ENCODE peak calls at places on chromosomes 12 and 14, in eight cellular contexts. X is uterus, H is hepatocyte, T is mesendoderm, V is PC-3, B is dorsolateral prefrontal cortex, L is right lobe of liver, K is SJSA1. D is an unnamed sample.

GRCh38 chr12:53048780-53049401 is 974 bp upstream of the TNS2 start:
- DNase-seq in X (peak; percentile 85), H (peak; percentile 75), T (peak; percentile 96), V (no peak), B (no peak), L (peak; percentile 77), K (peak; percentile 52), D (no peak)

GRCh38 chr14:99790201-99790977 is 2.8 kb upstream of the EML1 start:
- DNase-seq in X (no peak), H (no peak), T (no peak), V (no peak), B (no peak), L (no peak), K (no peak), D (no peak)

GRCh38 chr12:130761537-130762318 is 45.6 kb upstream of the RIMBP2 start:
- DNase-seq in X (peak; percentile 32), H (peak; percentile 57), T (peak; percentile 61), V (peak; percentile 92), B (peak; percentile 22), L (no peak), K (peak; percentile 5), D (no peak)

GRCh38 chr12:59737725-59738463 is 142.1 kb downstream of the SLC16A7 start:
- DNase-seq in X (no peak), H (no peak), T (peak; percentile 28), V (no peak), B (no peak), L (no peak), K (no peak), D (no peak)

GRCh38 chr14:106694638-106695393 is 1168.4 kb downstream of the TMEM121 start:
- DNase-seq in X (no peak), H (no peak), T (no peak), V (no peak), B (no peak), L (no peak), K (no peak), D (no peak)

GRCh38 chr12:113241191-113242017 is 20.1 kb downstream of the TPCN1 start:
- DNase-seq in X (no peak), H (peak; percentile 78), T (no peak), V (peak; percentile 97), B (no peak), L (no peak), K (peak; percentile 89), D (no peak)

GRCh38 chr12:114936148-114937099 is 252.4 kb upstream of the TBX3 start:
- DNase-seq in X (no peak), H (no peak), T (peak; percentile 58), V (peak; percentile 46), B (no peak), L (no peak), K (peak; percentile 33), D (no peak)

GRCh38 chr14:103630364-103631108 is 1.5 kb downstream of the KLC1 start:
- DNase-seq in X (no peak), H (no peak), T (no peak), V (peak; percentile 47), B (no peak), L (no peak), K (no peak), D (no peak)

GRCh38 chr14:68519788-68520187 is 273.1 kb downstream of the ZFP36L1 start:
- DNase-seq in X (no peak), H (no peak), T (no peak), V (no peak), B (no peak), L (no peak), K (no peak), D (no peak)

GRCh38 chr14:64715628-64716412 is 11.6 kb downstream of the PLEKHG3 start:
- DNase-seq in X (peak; percentile 23), H (no peak), T (peak; percentile 80), V (no peak), B (no peak), L (no peak), K (peak; percentile 57), D (peak; percentile 36)

GRCh38 chr12:128078311-128078851 is 188.6 kb upstream of the TMEM132C start:
- DNase-seq in X (no peak), H (no peak), T (no peak), V (no peak), B (no peak), L (no peak), K (no peak), D (no peak)

GRCh38 chr14:93105362-93105761 is 10.4 kb downstream of the ITPK1 start:
- DNase-seq in X (no peak), H (no peak), T (no peak), V (peak; percentile 50), B (no peak), L (peak; percentile 84), K (peak; percentile 38), D (peak; percentile 87)

GRCh38 chr12:124630791-124631313 is 63.4 kb upstream of the NCOR2 start:
- DNase-seq in X (no peak), H (no peak), T (peak; percentile 51), V (no peak), B (no peak), L (no peak), K (no peak), D (no peak)

GRCh38 chr12:120468846-120469449 is 600 bp downstream of the SRSF9 start:
- DNase-seq in X (peak; percentile 20), H (peak; percentile 46), T (no peak), V (no peak), B (peak; percentile 25), L (no peak), K (peak; percentile 39), D (peak; percentile 38)

GRCh38 chr14:87450193-87450592 is 542.8 kb downstream of the GALC start:
- DNase-seq in X (no peak), H (no peak), T (no peak), V (no peak), B (no peak), L (no peak), K (no peak), D (no peak)

GRCh38 chr12:25458047-25458552 is 95.0 kb downstream of the LMNTD1 start:
- DNase-seq in X (no peak), H (no peak), T (no peak), V (peak; percentile 93), B (no peak), L (no peak), K (peak; percentile 80), D (no peak)

GRCh38 chr14:85221832-85222231 is 308.1 kb upstream of the FLRT2 start:
- DNase-seq in X (no peak), H (no peak), T (no peak), V (no peak), B (no peak), L (no peak), K (no peak), D (no peak)

DNA sequence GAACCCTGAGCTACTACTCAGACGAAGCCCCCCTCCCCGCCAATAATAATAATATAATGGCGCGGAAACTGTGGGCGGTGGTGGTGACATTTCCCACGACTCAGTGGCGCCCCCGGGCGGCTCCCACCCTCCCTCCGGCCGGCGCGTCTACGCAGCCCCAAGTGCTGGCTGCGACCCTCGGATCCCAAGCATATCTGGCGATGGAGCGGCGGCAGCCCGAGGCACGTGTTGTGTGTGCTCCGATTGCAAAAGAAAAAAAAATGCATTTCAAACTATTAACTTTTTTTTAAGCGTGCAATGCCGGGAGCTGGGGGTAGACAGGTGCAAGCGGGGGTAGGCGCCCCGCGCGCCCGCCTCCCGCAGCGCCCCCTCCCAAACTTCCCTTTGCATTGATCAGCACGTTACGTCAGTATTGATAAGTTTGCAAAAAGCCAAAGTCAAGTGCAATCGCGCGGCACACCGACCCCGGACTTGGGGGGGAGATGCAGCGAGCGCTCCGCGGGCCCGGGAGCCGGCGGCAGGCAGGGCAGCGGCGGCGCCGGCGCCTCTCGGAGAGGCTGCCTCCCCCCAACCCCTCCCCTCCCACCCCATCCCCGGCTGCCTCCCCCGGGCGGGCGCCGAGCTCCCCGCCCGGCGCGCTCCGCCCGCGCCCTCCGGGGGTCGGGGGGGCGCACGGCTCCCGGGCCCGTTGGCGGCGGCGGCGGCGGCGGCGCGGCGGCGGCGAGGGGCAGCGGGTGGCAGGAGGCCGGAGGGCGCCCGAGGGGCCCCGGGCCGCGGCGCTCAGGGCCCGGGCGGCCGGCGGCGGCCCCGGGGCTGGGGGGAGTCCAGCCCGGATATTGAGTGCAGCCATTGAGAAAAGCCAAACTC is 113.1 kb upstream of the MYL2 start:
- DNase-seq in X (no peak), H (peak; percentile 17), T (peak; percentile 59), V (no peak), B (no peak), L (no peak), K (no peak), D (no peak)
- H3K27me3 ChIP-seq in X (peaks cover 36% of the 10 kb centered on the region), H (peaks cover 91% of the 10 kb centered on the region), T (no peaks in the 10 kb centered on the region), V (peaks cover 85% of the 10 kb centered on the region), B (peaks cover 52% of the 10 kb centered on the region), L (no peaks in the 10 kb centered on the region), K (peaks cover 76% of the 10 kb centered on the region), D (peaks cover 67% of the 10 kb centered on the region)

GRCh38 chr12:50101663-50102062 is 2.1 kb upstream of the GPD1 start:
- DNase-seq in X (no peak), H (peak; percentile 62), T (peak; percentile 93), V (peak; percentile 50), B (no peak), L (no peak), K (no peak), D (no peak)
- H3K27ac ChIP-seq in X (no peak overlapping the region), H (peak overlapping the region; percentile 11), T (no peak overlapping the region), V (no peak overlapping the region), B (peak overlapping the region; percentile 97), L (no peak overlapping the region), K (no peak overlapping the region), D (no peak overlapping the region)

DNA sequence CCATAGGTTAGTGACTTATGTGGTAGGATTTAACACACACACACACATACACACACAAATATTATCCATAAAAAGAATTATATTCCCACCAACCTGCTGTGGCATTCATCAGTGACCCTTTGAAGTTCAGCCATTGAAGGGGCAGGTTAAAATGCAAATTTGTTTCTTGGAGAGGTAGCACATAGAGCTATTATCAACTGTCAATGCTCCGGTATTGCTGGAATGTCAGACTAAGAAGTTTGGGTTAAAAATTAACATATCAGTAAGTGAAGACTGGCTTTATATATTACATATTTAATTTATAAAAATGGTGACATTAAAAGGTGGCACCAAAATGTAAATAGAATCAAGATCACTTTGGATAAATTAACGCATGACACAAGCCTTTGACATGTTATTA is 207.3 kb downstream of the DAD1 start:
- DNase-seq in X (no peak), H (no peak), T (peak; percentile 53), V (no peak), B (no peak), L (no peak), K (no peak), D (no peak)
- H3K27me3 ChIP-seq in X (peaks cover 3% of the 10 kb centered on the region), H (no peaks in the 10 kb centered on the region), T (no peaks in the 10 kb centered on the region), V (no peaks in the 10 kb centered on the region), B (no peaks in the 10 kb centered on the region), L (peaks cover 4% of the 10 kb centered on the region), K (peaks cover 2% of the 10 kb centered on the region), D (no peaks in the 10 kb centered on the region)

GRCh38 chr12:28539691-28540323 is 349.6 kb downstream of the CCDC91 start:
- DNase-seq in X (no peak), H (no peak), T (no peak), V (peak; percentile 57), B (no peak), L (no peak), K (peak; percentile 46), D (no peak)

GRCh38 chr12:28536088-28536487 is 345.8 kb downstream of the CCDC91 start:
- DNase-seq in X (no peak), H (no peak), T (no peak), V (peak; percentile 44), B (no peak), L (no peak), K (peak; percentile 37), D (no peak)

GRCh38 chr12:28537474-28537873 is 347.2 kb downstream of the CCDC91 start:
- DNase-seq in X (no peak), H (no peak), T (no peak), V (no peak), B (no peak), L (no peak), K (no peak), D (no peak)

GRCh38 chr12:28543021-28543890 is 353.0 kb downstream of the CCDC91 start:
- DNase-seq in X (no peak), H (no peak), T (no peak), V (no peak), B (no peak), L (no peak), K (no peak), D (no peak)

GRCh38 chr12:28540324-28540714 is 350.1 kb downstream of the CCDC91 start:
- DNase-seq in X (no peak), H (no peak), T (no peak), V (no peak), B (no peak), L (no peak), K (no peak), D (no peak)
- H3K27ac ChIP-seq in X (no peak overlapping the region), H (no peak overlapping the region), T (no peak overlapping the region), V (no peak overlapping the region), B (no peak overlapping the region), L (no peak overlapping the region), K (no peak overlapping the region), D (no peak overlapping the region)